ENCODE peak calls at places on chromosomes 16 and 17, in six cellular contexts. P, W, E, O, V and C are unnamed samples.

GRCh38 chr16:81448154-81449131 is 3.8 kb downstream of the CMIP start:
- DNase-seq in P (no peak), W (peak), E (no peak), O (no peak), V (no peak), C (no peak)

GRCh38 chr16:8620535-8620934 is 963 bp upstream of the METTL22 start:
- DNase-seq in P (no peak), W (no peak), E (no peak), O (no peak), V (no peak), C (no peak)

GRCh38 chr17:49906511-49907136 is 58.8 kb upstream of the TAC4 start:
- DNase-seq in P (no peak), W (no peak), E (no peak), O (no peak), V (no peak), C (no peak)

GRCh38 chr17:4474093-4474492 is 24.6 kb upstream of the SPNS2 start:
- DNase-seq in P (no peak), W (no peak), E (no peak), O (no peak), V (no peak), C (no peak)

GRCh38 chr17:61201211-61201610 is 198.4 kb upstream of the TBX2 start:
- DNase-seq in P (no peak), W (no peak), E (no peak), O (no peak), V (no peak), C (no peak)

GRCh38 chr16:27759947-27760844 is 210.3 kb downstream of the KATNIP start:
- DNase-seq in P (no peak), W (no peak), E (no peak), O (no peak), V (no peak), C (no peak)

GRCh38 chr16:30976486-30976885 is 8.5 kb upstream of the HSD3B7 start:
- DNase-seq in P (no peak), W (peak), E (no peak), O (no peak), V (no peak), C (no peak)

GRCh38 chr16:57093845-57094564 is 1.6 kb downstream of the CPNE2 start:
- DNase-seq in P (no peak), W (peak), E (no peak), O (no peak), V (no peak), C (no peak)

GRCh38 chr17:2042355-2042929 is 620 bp downstream of the OVCA2 start:
- DNase-seq in P (no peak), W (no peak), E (no peak), O (no peak), V (no peak), C (no peak)

GRCh38 chr17:40339068-40339699 is 25.4 kb downstream of the GJD3 start:
- DNase-seq in P (no peak), W (no peak), E (no peak), O (no peak), V (no peak), C (no peak)

GRCh38 chr17:78117027-78117981 is 11.3 kb downstream of the TMC6 start:
- DNase-seq in P (no peak), W (peak), E (no peak), O (no peak), V (no peak), C (peak)

GRCh38 chr16:14378131-14378551 is 251.9 kb downstream of the PARN start:
- DNase-seq in P (no peak), W (peak), E (no peak), O (no peak), V (no peak), C (no peak)